ENCODE peak calls at places on chromosomes 11 and 22, in four cellular contexts. Q, G, N and R are unnamed samples.

GRCh38 chr11:43920598-43921419 is 21.6 kb upstream of the C11orf96 start:
- DNase-seq in G (peak), N (peak), Q (no peak), R (peak)

GRCh38 chr11:20156876-20157613 is 3.2 kb downstream of the DBX1 start:
- DNase-seq in G (no peak), N (no peak), Q (no peak), R (no peak)

GRCh38 chr22:37198290-37199102 is 10.4 kb upstream of the C1QTNF6 start:
- DNase-seq in Q (peak), N (peak), G (peak), R (peak)

GRCh38 chr11:88059326-88059725 is 115.9 kb downstream of the RAB38 start:
- DNase-seq in G (peak), N (no peak), Q (no peak), R (no peak)

GRCh38 chr11:16001899-16002426 is 354.4 kb downstream of the SOX6 start:
- DNase-seq in Q (peak), G (peak), N (peak), R (peak)

GRCh38 chr11:131908316-131908715 is 537.9 kb downstream of the NTM start:
- DNase-seq in N (no peak), Q (no peak), G (no peak), R (peak)

GRCh38 chr22:35317680-35318290 is 18.1 kb downstream of the TOM1 start:
- DNase-seq in Q (no peak), G (no peak), N (no peak), R (no peak)

GRCh38 chr22:27663812-27664211 is 137.7 kb downstream of the MN1 start:
- DNase-seq in G (peak), N (no peak), Q (no peak), R (peak)

GRCh38 chr22:45314054-45314721 is 4.5 kb downstream of the FAM118A start:
- DNase-seq in N (no peak), Q (no peak), G (no peak), R (no peak)

GRCh38 chr11:3853935-3854659 is 1.4 kb upstream of the STIM1 start:
- DNase-seq in G (no peak), Q (no peak), N (no peak), R (peak)

GRCh38 chr11:94815705-94816344 is 47.7 kb downstream of the AMOTL1 start:
- DNase-seq in N (no peak), Q (no peak), G (peak), R (no peak)

GRCh38 chr11:123404626-123405025 is 25.4 kb upstream of the GRAMD1B start:
- DNase-seq in Q (no peak), N (no peak), G (no peak), R (no peak)

GRCh38 chr22:50008151-50009040 is 4.2 kb downstream of the IL17REL start:
- DNase-seq in N (no peak), Q (no peak), G (no peak), R (no peak)

GRCh38 chr22:44710474-44711235 is 8.7 kb downstream of the PRR5 start:
- DNase-seq in G (no peak), N (no peak), Q (no peak), R (no peak)

GRCh38 chr11:62607729-62608128 is 4.8 kb downstream of the EML3 start:
- DNase-seq in N (no peak), Q (no peak), G (no peak), R (no peak)

GRCh38 chr22:30541979-30542810 is 4.3 kb downstream of the SEC14L6 start:
- DNase-seq in Q (no peak), G (peak), N (no peak), R (no peak)

GRCh38 chr11:6443269-6444003 is 2.6 kb upstream of the HPX start:
- DNase-seq in N (no peak), G (peak), Q (no peak), R (peak)

GRCh38 chr22:36291831-36292740 is 39.2 kb downstream of the APOL1 start:
- DNase-seq in N (no peak), G (no peak), Q (no peak), R (no peak)

GRCh38 chr22:50076646-50077624 is 8.3 kb downstream of the MLC1 start:
- DNase-seq in G (no peak), Q (no peak), N (no peak), R (no peak)

GRCh38 chr22:29385305-29385704 is 3.1 kb downstream of the AP1B1 start:
- DNase-seq in N (no peak), Q (no peak), G (no peak), R (no peak)

GRCh38 chr22:25495286-25495685 is 69.2 kb upstream of the GRK3 start:
- DNase-seq in G (no peak), N (no peak), Q (no peak), R (no peak)